ENCODE peak calls at places on chromosomes 11 and 22, in eight cellular contexts. V is body of pancreas, A is left colon, Q is activated B cell treated with CpG ODN at 0.5 μM for 24 hours, G is naive B cell, C is hippocampal formation, O is T follicular helper cell, R is sciatic nerve. X is an unnamed sample.

GRCh38 chr22:21766933-21767462 is 31.4 kb upstream of the YPEL1 start:
- DNase-seq in V (peak), A (no peak), Q (no peak), G (no peak), C (no peak), O (peak), R (no peak), X (no peak)

GRCh38 chr11:133829566-133829965 is 15.7 kb downstream of the SPATA19 start:
- DNase-seq in V (no peak), A (no peak), Q (no peak), G (no peak), C (no peak), O (no peak), R (no peak), X (no peak)

GRCh38 chr22:41481925-41482318 is 13.0 kb downstream of the ACO2 start:
- DNase-seq in V (no peak), A (no peak), Q (no peak), G (no peak), C (no peak), O (no peak), R (no peak), X (no peak)

GRCh38 chr11:67272327-67273259 is 6.3 kb downstream of the GRK2 start:
- DNase-seq in V (no peak), A (peak), Q (peak), G (no peak), C (no peak), O (no peak), R (peak), X (no peak)

GRCh38 chr11:73521621-73522020 is 76.3 kb downstream of the FAM168A start:
- DNase-seq in V (no peak), A (no peak), Q (no peak), G (no peak), C (no peak), O (no peak), R (no peak), X (peak)

GRCh38 chr11:16338397-16338796 is 17.9 kb downstream of the SOX6 start:
- DNase-seq in V (no peak), A (no peak), Q (no peak), G (no peak), C (no peak), O (no peak), R (no peak), X (no peak)

GRCh38 chr11:6567371-6567745 is 36.1 kb downstream of the RRP8 start:
- DNase-seq in V (no peak), A (no peak), Q (no peak), G (no peak), C (no peak), O (no peak), R (no peak), X (no peak)

GRCh38 chr11:120748485-120748814 is 236.9 kb downstream of the GRIK4 start:
- DNase-seq in V (no peak), A (no peak), Q (no peak), G (no peak), C (no peak), O (no peak), R (no peak), X (no peak)

GRCh38 chr11:118911113-118911879 is 14.4 kb downstream of the BCL9L start:
- DNase-seq in V (no peak), A (peak), Q (no peak), G (no peak), C (no peak), O (no peak), R (peak), X (no peak)

GRCh38 chr11:63999349-64000025 is 13.2 kb downstream of the OTUB1 start:
- DNase-seq in V (peak), A (peak), Q (peak), G (peak), C (no peak), O (peak), R (peak), X (peak)

GRCh38 chr11:128714881-128715280 is 21.0 kb downstream of the FLI1 start:
- DNase-seq in V (no peak), A (no peak), Q (no peak), G (no peak), C (no peak), O (no peak), R (no peak), X (peak)

GRCh38 chr11:112292785-112293407 is 32.2 kb upstream of the PLET1 start:
- DNase-seq in V (peak), A (peak), Q (no peak), G (no peak), C (no peak), O (no peak), R (no peak), X (peak)

GRCh38 chr11:114065094-114065493 is 5.6 kb downstream of the ZBTB16 start:
- DNase-seq in V (no peak), A (no peak), Q (no peak), G (no peak), C (no peak), O (no peak), R (no peak), X (no peak)

GRCh38 chr11:65225284-65226102 is 36.3 kb upstream of the POLA2 start:
- DNase-seq in V (peak), A (no peak), Q (peak), G (peak), C (no peak), O (peak), R (peak), X (peak)

GRCh38 chr22:29380856-29381255 is 7.5 kb downstream of the AP1B1 start:
- DNase-seq in V (no peak), A (no peak), Q (no peak), G (no peak), C (no peak), O (no peak), R (no peak), X (no peak)

GRCh38 chr11:11540157-11540556 is 81.6 kb downstream of the GALNT18 start:
- DNase-seq in V (no peak), A (no peak), Q (no peak), G (no peak), C (no peak), O (no peak), R (no peak), X (no peak)

GRCh38 chr11:128324531-128325141 is 262.7 kb downstream of the ETS1 start:
- DNase-seq in V (peak), A (no peak), Q (no peak), G (no peak), C (no peak), O (peak), R (no peak), X (no peak)

GRCh38 chr22:37416389-37416788 is 10.9 kb downstream of the ELFN2 start:
- DNase-seq in V (no peak), A (no peak), Q (no peak), G (no peak), C (no peak), O (no peak), R (no peak), X (no peak)